ENCODE peak calls at places on chromosome 11, in five cellular contexts. M is stomach; Q is HCT116; J is iPS DF 6.9; F is CD8-positive, alpha-beta memory T cell. Y is an unnamed sample.

GRCh38 chr11:134074346-134074745 is 5.5 kb downstream of the JAM3 start:
- DNase-seq in M (no peak), Q (no peak), J (no peak), F (no peak), Y (no peak)

GRCh38 chr11:116501728-116502127 is 271.1 kb downstream of the BUD13 start:
- DNase-seq in M (no peak), Q (no peak), J (no peak), F (no peak), Y (no peak)

GRCh38 chr11:36075053-36075452 is 131.2 kb downstream of the LDLRAD3 start:
- DNase-seq in M (no peak), Q (no peak), J (no peak), F (no peak), Y (no peak)

GRCh38 chr11:12930850-12931249 is 78.3 kb upstream of the RASSF10 start:
- DNase-seq in M (no peak), Q (no peak), J (no peak), F (no peak), Y (no peak)

GRCh38 chr11:102269927-102270326 is 47.4 kb upstream of the BIRC3 start:
- DNase-seq in M (no peak), Q (no peak), J (no peak), F (no peak), Y (no peak)

GRCh38 chr11:111840143-111840542 is 31.2 kb downstream of the ALG9 start:
- DNase-seq in M (no peak), Q (no peak), J (no peak), F (no peak), Y (no peak)

GRCh38 chr11:12411806-12412727 is 34.7 kb downstream of the PARVA start:
- DNase-seq in M (peak; percentile 57), Q (peak; percentile 56), J (peak; percentile 89), F (no peak), Y (peak; percentile 63)

GRCh38 chr11:117395476-117395875 is 67.8 kb downstream of the CEP164 start:
- DNase-seq in M (no peak), Q (no peak), J (no peak), F (no peak), Y (no peak)

GRCh38 chr11:75200531-75200930 is 40.0 kb upstream of the TPBGL start:
- DNase-seq in M (no peak), Q (no peak), J (no peak), F (no peak), Y (no peak)

GRCh38 chr11:48138222-48138621 is 78.4 kb upstream of the OR4B1 start:
- DNase-seq in M (no peak), Q (no peak), J (no peak), F (no peak), Y (no peak)

GRCh38 chr11:83042966-83043711 is 28.6 kb downstream of the RAB30 start:
- DNase-seq in M (no peak), Q (no peak), J (no peak), F (no peak), Y (no peak)

GRCh38 chr11:96014234-96014633 is 90.3 kb upstream of the MTMR2 start:
- DNase-seq in M (no peak), Q (peak; percentile 16), J (no peak), F (peak; percentile 44), Y (no peak)

DNA sequence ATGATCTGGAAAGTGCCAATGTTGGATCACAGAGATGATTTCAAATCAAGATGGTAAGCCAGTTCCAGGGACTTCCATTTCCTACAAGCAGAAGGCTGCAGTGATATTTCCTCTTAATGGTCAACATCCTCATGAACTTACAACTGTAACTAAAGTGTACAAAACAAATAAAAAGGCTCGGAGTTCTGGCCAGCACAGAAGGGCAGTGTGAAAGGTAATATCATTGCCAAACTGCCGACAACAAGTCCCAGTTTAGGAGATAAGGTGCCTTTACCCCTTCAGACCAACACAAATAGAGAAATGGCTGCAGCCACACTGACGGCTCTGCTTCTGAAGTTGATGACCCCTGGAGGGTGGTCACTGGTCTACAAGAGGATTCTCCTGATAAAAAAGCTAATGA is 91.1 kb downstream of the ETS1 start:
- DNase-seq in M (no peak), Q (no peak), J (no peak), F (no peak), Y (no peak)
- H3K4me1 ChIP-seq in M (peaks cover 53% of the 10 kb centered on the region), Q (peaks cover 44% of the 10 kb centered on the region), J (peaks cover 5% of the 10 kb centered on the region), F (peaks cover 100% of the 10 kb centered on the region), Y (no peaks in the 10 kb centered on the region)

DNA sequence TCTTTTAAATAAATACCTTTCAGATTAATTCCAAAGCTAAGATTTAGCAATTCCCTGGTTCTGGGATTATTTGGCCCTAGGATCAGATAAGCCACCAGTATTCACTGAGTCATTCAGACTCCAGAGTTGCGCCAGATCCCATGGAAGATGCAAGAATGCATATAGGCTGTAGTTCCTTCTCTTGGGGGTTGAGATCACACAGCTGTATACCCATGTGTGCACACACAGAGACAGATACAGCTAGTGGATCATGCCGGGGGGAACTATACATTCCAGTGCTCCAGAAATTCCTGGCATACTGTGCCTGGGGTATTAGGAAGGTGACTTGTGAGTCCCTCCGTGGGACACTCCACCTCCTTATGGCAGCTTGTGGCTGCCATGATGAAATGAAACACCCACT is 75.4 kb downstream of the ZBTB16 start:
- DNase-seq in M (no peak), Q (no peak), J (no peak), F (no peak), Y (no peak)
- H3K4me1 ChIP-seq in M (peaks cover 82% of the 10 kb centered on the region), Q (no peaks in the 10 kb centered on the region), J (no peaks in the 10 kb centered on the region), F (peaks cover 38% of the 10 kb centered on the region), Y (peaks cover 7% of the 10 kb centered on the region)

GRCh38 chr11:11170352-11171084 is 182.5 kb downstream of the CSNK2A3 start:
- DNase-seq in M (no peak), Q (no peak), J (no peak), F (no peak), Y (no peak)
- H3K4me1 ChIP-seq in M (no peaks in the 10 kb centered on the region), Q (peaks cover 6% of the 10 kb centered on the region), J (no peaks in the 10 kb centered on the region), F (peaks cover 13% of the 10 kb centered on the region), Y (peaks cover under 1% of the 10 kb centered on the region)

DNA sequence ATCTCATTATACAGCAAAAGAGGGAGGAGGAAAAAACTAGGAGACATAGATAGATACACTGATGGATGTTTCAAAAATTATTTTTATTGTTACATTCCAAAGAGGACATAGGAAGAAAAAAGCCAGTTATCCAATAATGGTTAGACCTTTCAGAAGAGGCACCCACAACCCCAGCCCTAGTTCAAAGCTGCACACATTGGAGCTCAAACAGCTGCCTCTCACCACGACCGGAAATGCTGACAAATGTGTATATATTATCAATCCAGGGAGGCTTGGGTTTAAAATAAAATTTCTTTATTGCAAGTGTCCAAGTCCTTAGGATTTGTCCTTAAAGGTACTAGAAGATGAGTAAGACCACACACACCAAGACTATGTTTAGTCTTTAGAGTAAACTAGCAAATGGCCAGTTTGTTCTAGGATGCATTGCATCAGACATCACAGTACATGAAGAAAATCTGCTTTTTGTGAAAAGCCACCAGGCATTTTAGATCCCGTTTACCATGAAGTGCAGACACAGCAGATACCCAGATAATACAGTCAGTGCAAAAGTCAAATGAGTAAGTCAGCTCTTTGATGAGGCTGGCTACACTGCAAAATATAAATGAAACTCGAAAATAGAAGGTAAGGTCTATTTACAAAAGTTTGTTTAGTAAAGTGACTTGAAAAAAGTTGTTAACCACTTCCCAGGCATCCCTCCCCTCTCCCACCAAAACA is 4.6 kb upstream of the ASCL3 start:
- DNase-seq in M (no peak), Q (no peak), J (no peak), F (no peak), Y (no peak)
- H3K4me1 ChIP-seq in M (no peaks in the 10 kb centered on the region), Q (no peaks in the 10 kb centered on the region), J (no peaks in the 10 kb centered on the region), F (no peaks in the 10 kb centered on the region), Y (no peaks in the 10 kb centered on the region)

DNA sequence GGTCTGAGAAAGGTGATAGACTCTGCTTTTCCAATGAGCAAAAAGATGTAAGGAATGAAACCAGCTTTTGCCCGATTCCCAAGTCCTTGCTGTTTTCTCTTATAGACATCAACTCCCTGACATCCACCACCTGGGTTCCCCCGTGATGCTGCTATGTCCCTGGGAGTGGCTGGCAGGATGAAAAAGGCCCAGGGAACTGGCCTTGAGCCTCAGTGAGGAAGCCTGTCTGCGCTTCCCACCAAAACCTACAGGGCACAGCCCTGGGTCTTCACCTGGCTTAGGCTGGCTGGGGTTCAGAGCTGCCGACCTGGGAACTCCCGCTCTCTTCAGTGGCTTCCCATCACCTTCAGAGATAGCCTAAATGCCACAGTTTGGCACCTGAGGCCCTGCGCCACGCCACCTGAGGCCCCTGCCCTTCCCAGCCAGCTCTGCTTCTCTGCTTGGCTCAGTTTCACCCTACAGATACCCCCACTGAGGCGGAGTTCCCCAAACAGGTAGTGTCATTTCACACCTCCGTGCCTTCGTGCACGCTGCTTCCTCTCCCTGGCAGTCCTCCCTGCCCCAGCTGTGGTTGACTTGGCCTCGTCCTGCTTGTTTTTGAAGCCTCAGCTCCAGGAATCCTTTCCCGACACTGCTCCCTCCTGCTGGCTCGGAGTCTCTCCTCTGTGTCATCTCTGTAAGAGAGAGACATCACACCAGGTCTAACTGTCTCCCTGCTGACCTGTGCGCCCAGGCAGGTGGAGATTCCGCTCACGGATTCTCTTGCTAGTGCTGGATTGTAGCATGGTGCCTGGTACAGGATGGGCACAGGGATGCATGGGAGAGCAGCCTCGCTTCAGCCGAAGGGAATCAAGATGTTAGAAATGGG is 10.7 kb downstream of the SLC37A2 start:
- DNase-seq in M (no peak), Q (no peak), J (no peak), F (no peak), Y (no peak)
- H3K4me1 ChIP-seq in M (peaks cover 17% of the 10 kb centered on the region), Q (peaks cover 46% of the 10 kb centered on the region), J (no peaks in the 10 kb centered on the region), F (no peaks in the 10 kb centered on the region), Y (peaks cover 9% of the 10 kb centered on the region)